ENCODE peak calls at places on chromosomes 4 and X, in six cellular contexts. T is GM04504; H is type B pancreatic cell; A is CD4-positive, alpha-beta memory T cell; K is stimulated activated CD4-positive, alpha-beta T cell treated with anti-CD3 and anti-CD28 coated beads, Interleukin-1b, Interleukin-23, amount 100 ng/mL, for 24 hours; Q is amniotic stem cell. C is an unnamed sample.

GRCh38 chr4:67712650-67713530 is 11.9 kb upstream of the UBA6 start:
- DNase-seq in Q (no peak), T (no peak), K (no peak), A (no peak), H (no peak), C (no peak)

GRCh38 chr4:156815717-156816319 is 155.8 kb downstream of the PDGFC start:
- DNase-seq in K (no peak), T (no peak), Q (no peak), A (no peak), H (no peak), C (no peak)

GRCh38 chrX:75156537-75156945 is 458 bp upstream of the ABCB7 start:
- DNase-seq in A (peak; percentile 18), Q (no peak), K (no peak), T (peak; percentile 18), H (no peak), C (peak; percentile 12)

GRCh38 chrX:116490091-116490490 is 27.3 kb upstream of the CT83 start:
- DNase-seq in K (no peak), Q (no peak), H (no peak), A (no peak), T (no peak), C (no peak)

GRCh38 chr4:98873059-98873458 is 55.9 kb downstream of the EIF4E start:
- DNase-seq in Q (no peak), T (peak; percentile 3), H (no peak), A (no peak), K (no peak), C (peak; percentile 35)

GRCh38 chr4:620851-621261 is 4.5 kb upstream of the PDE6B start:
- DNase-seq in K (no peak), T (no peak), H (peak; percentile 61), Q (no peak), A (no peak), C (no peak)

GRCh38 chrX:102546818-102547493 is 30.4 kb upstream of the TMSB15A start:
- DNase-seq in K (no peak), Q (no peak), T (no peak), H (no peak), A (no peak), C (no peak)

GRCh38 chrX:20300822-20301221 is 34.1 kb upstream of the RPS6KA3 start:
- DNase-seq in A (no peak), T (no peak), Q (no peak), H (no peak), K (no peak), C (no peak)

GRCh38 chr4:86558799-86559198 is 35.3 kb upstream of the PTPN13 start:
- DNase-seq in T (no peak), H (no peak), K (no peak), Q (no peak), A (no peak), C (peak; percentile 42)

GRCh38 chr4:146342600-146343192 is 128.4 kb downstream of the REELD1 start:
- DNase-seq in T (no peak), A (peak; percentile 30), Q (peak; percentile 15), K (no peak), H (no peak), C (peak; percentile 47)

GRCh38 chr4:76199664-76200211 is 13.9 kb downstream of the SCARB2 start:
- DNase-seq in Q (no peak), A (no peak), T (no peak), K (no peak), H (no peak), C (peak; percentile 31)

GRCh38 chr4:152063301-152064235 is 302.8 kb upstream of the GATB start:
- DNase-seq in Q (no peak), H (no peak), T (peak; percentile 4), A (peak; percentile 63), K (no peak), C (no peak)

GRCh38 chrX:46251755-46252154 is 293.5 kb downstream of the ZNF674 start:
- DNase-seq in A (no peak), T (no peak), H (no peak), Q (no peak), K (no peak), C (peak; percentile 13)

GRCh38 chr4:8195841-8196460 is 3.1 kb upstream of the SH3TC1 start:
- DNase-seq in A (no peak), T (no peak), K (no peak), H (no peak), Q (no peak), C (no peak)

GRCh38 chr4:11546391-11547160 is 117.9 kb upstream of the HS3ST1 start:
- DNase-seq in K (no peak), Q (no peak), A (no peak), H (no peak), T (no peak), C (peak; percentile 33)

GRCh38 chr4:960736-961650 is 12.4 kb downstream of the DGKQ start:
- DNase-seq in H (no peak), A (no peak), K (no peak), Q (no peak), T (no peak), C (no peak)

GRCh38 chr4:186265683-186266648 is at the start of gene F11:
- DNase-seq in H (no peak), K (no peak), T (no peak), A (no peak), Q (no peak), C (no peak)